ENCODE peak calls at places on chromosomes 11 and 22, in eight cellular contexts. I is adipocyte, N is endodermal cell, L is AG04449, P is substantia nigra, C is AG10803, K is putamen, J is NB4. D is an unnamed sample.

GRCh38 chr11:112805658-112806057 is 155.6 kb upstream of the NCAM1 start:
- DNase-seq in K (no peak), I (no peak), C (no peak), L (no peak), N (no peak), J (no peak), P (no peak), D (no peak)

GRCh38 chr22:22968366-22968765 is 80.8 kb downstream of the IGLL5 start:
- DNase-seq in I (no peak), K (no peak), J (no peak), P (no peak), C (no peak), L (no peak), N (no peak), D (no peak)

GRCh38 chr11:10080134-10080533 is 213.9 kb downstream of the SBF2 start:
- DNase-seq in C (no peak), N (no peak), K (no peak), P (no peak), J (no peak), L (no peak), I (no peak), D (no peak)

GRCh38 chr11:444397-445144 is 2.8 kb upstream of the ANO9 start:
- DNase-seq in C (peak), L (no peak), P (no peak), K (no peak), N (no peak), J (no peak), I (peak), D (peak)

GRCh38 chr22:49087163-49087562 is 740.5 kb downstream of the BRD1 start:
- DNase-seq in J (no peak), I (no peak), N (no peak), C (no peak), P (no peak), L (no peak), K (no peak), D (no peak)

GRCh38 chr22:46433318-46433717 is 97.8 kb downstream of the TRMU start:
- DNase-seq in N (no peak), K (no peak), P (no peak), I (no peak), C (no peak), L (no peak), J (peak), D (no peak)

GRCh38 chr11:12846766-12847615 is 162.1 kb upstream of the RASSF10 start:
- DNase-seq in K (no peak), C (no peak), I (no peak), L (no peak), P (no peak), J (no peak), N (no peak), D (no peak)

GRCh38 chr11:101860694-101861371 is 54.0 kb upstream of the CEP126 start:
- DNase-seq in K (peak), I (peak), C (peak), N (peak), L (no peak), J (peak), P (no peak), D (peak)

GRCh38 chr11:112977620-112978212 is 16.5 kb downstream of the NCAM1 start:
- DNase-seq in L (no peak), P (no peak), I (peak), C (peak), J (peak), N (no peak), K (peak), D (peak)

GRCh38 chr11:46671958-46672315 is 28.5 kb downstream of the ARHGAP1 start:
- DNase-seq in C (no peak), P (no peak), K (no peak), N (no peak), L (no peak), J (no peak), I (no peak), D (no peak)

GRCh38 chr11:29159552-29160465 is 857.0 kb downstream of the KCNA4 start:
- DNase-seq in N (peak), J (peak), P (no peak), K (peak), L (peak), C (peak), I (peak), D (peak)

GRCh38 chr11:79439430-79439892 is 1.4 kb downstream of the TENM4 start:
- DNase-seq in P (no peak), J (no peak), L (no peak), I (peak), C (peak), N (no peak), K (no peak), D (peak)

GRCh38 chr11:76995177-76995576 is 39.0 kb upstream of the B3GNT6 start:
- DNase-seq in N (no peak), P (no peak), J (no peak), K (no peak), L (no peak), C (no peak), I (no peak), D (no peak)

GRCh38 chr22:37462983-37463382 is 23.2 kb downstream of the MFNG start:
- DNase-seq in L (no peak), P (no peak), N (peak), K (no peak), C (peak), J (peak), I (peak), D (peak)

GRCh38 chr22:23715811-23716355 is 25.1 kb downstream of the RGL4 start:
- DNase-seq in L (no peak), I (no peak), C (no peak), J (no peak), P (no peak), K (no peak), N (no peak), D (no peak)

GRCh38 chr22:17724678-17725464 is 49.4 kb downstream of the BID start:
- DNase-seq in I (no peak), P (no peak), C (no peak), J (no peak), K (no peak), L (no peak), N (peak), D (no peak)

GRCh38 chr11:77381749-77382693 is 80.5 kb upstream of the GDPD4 start:
- DNase-seq in C (peak), K (no peak), J (peak), L (peak), I (peak), P (no peak), N (no peak), D (peak)

GRCh38 chr11:123526918-123527317 is 96.8 kb downstream of the GRAMD1B start:
- DNase-seq in I (no peak), N (no peak), C (no peak), K (no peak), L (no peak), J (no peak), P (no peak), D (no peak)

GRCh38 chr22:44086759-44087158 is 62.7 kb downstream of the PARVB start:
- DNase-seq in K (no peak), N (no peak), I (no peak), L (no peak), J (no peak), P (no peak), C (no peak), D (no peak)

GRCh38 chr11:73205666-73206343 is 12.3 kb upstream of the P2RY2 start:
- DNase-seq in I (no peak), C (no peak), J (peak), N (peak), K (no peak), P (no peak), L (no peak), D (no peak)

GRCh38 chr11:77289737-77290136 is 11.7 kb downstream of the GDPD4 start:
- DNase-seq in I (no peak), L (no peak), C (no peak), J (no peak), P (no peak), N (no peak), K (no peak), D (no peak)

GRCh38 chr11:58574851-58575250 is 805 bp downstream of the LPXN start:
- DNase-seq in N (no peak), C (peak), I (peak), P (no peak), K (no peak), J (no peak), L (no peak), D (peak)

GRCh38 chr11:69567951-69568808 is 72.8 kb upstream of the CCND1 start:
- DNase-seq in C (peak), P (no peak), N (no peak), I (peak), L (no peak), J (no peak), K (no peak), D (no peak)

GRCh38 chr11:6404341-6405038 is 14.2 kb downstream of the SMPD1 start:
- DNase-seq in K (peak), P (no peak), C (peak), I (peak), L (peak), N (no peak), J (no peak), D (peak)

GRCh38 chr11:97832451-97832850 is 1188.3 kb upstream of the CNTN5 start:
- DNase-seq in C (no peak), P (no peak), N (no peak), J (no peak), K (no peak), L (no peak), I (no peak), D (no peak)

GRCh38 chr11:128845334-128845780 is 21.7 kb downstream of the KCNJ1 start:
- DNase-seq in I (no peak), P (no peak), K (no peak), J (peak), C (no peak), L (no peak), N (no peak), D (no peak)

GRCh38 chr22:19410941-19411689 is 20.4 kb downstream of the HIRA start:
- DNase-seq in L (no peak), I (no peak), P (no peak), N (no peak), J (no peak), C (no peak), K (no peak), D (no peak)

GRCh38 chr22:30348837-30349236 is 7.9 kb downstream of the SF3A1 start:
- DNase-seq in J (no peak), N (no peak), L (no peak), C (peak), I (peak), K (no peak), P (no peak), D (peak)

GRCh38 chr22:45446216-45446615 is 32.7 kb downstream of the RIBC2 start:
- DNase-seq in P (no peak), I (no peak), J (no peak), K (no peak), C (peak), L (no peak), N (no peak), D (peak)